ENCODE peak calls at places on chromosomes 4 and X, in ten cellular contexts. One of them, this sample, is unnamed.

GRCh38 chrX:155747520-155747919 is 133.6 kb upstream of the VAMP7 start:
- DNase-seq in choroid plexus epithelial cell: peak
- DNase-seq in fibroblast of the aortic adventitia: no peak
- DNase-seq in fibroblast of pulmonary artery: peak
- DNase-seq in fibroblast of lung: no peak
- DNase-seq in GM13977: no peak
- DNase-seq in transverse colon: peak
- DNase-seq in BE2C: no peak
- DNase-seq in OCI-LY7: no peak
- DNase-seq in GM10248: no peak
- DNase-seq in this sample: no peak

GRCh38 chr4:128355301-128355700 is 67.7 kb upstream of the PGRMC2 start:
- DNase-seq in BE2C: peak
- DNase-seq in fibroblast of lung: peak
- DNase-seq in transverse colon: no peak
- DNase-seq in choroid plexus epithelial cell: no peak
- DNase-seq in fibroblast of pulmonary artery: no peak
- DNase-seq in fibroblast of the aortic adventitia: peak
- DNase-seq in GM10248: no peak
- DNase-seq in OCI-LY7: no peak
- DNase-seq in GM13977: no peak
- DNase-seq in this sample: no peak

GRCh38 chrX:1011632-1012283 is 200.7 kb downstream of the CRLF2 start:
- DNase-seq in fibroblast of the aortic adventitia: no peak
- DNase-seq in choroid plexus epithelial cell: no peak
- DNase-seq in fibroblast of lung: no peak
- DNase-seq in GM10248: no peak
- DNase-seq in fibroblast of pulmonary artery: no peak
- DNase-seq in BE2C: no peak
- DNase-seq in OCI-LY7: no peak
- DNase-seq in GM13977: no peak
- DNase-seq in transverse colon: no peak
- DNase-seq in this sample: no peak

GRCh38 chrX:348461-349117 is 30.0 kb upstream of the GTPBP6 start:
- DNase-seq in fibroblast of lung: no peak
- DNase-seq in transverse colon: no peak
- DNase-seq in GM10248: no peak
- DNase-seq in fibroblast of the aortic adventitia: peak
- DNase-seq in GM13977: no peak
- DNase-seq in BE2C: no peak
- DNase-seq in fibroblast of pulmonary artery: peak
- DNase-seq in choroid plexus epithelial cell: peak
- DNase-seq in OCI-LY7: no peak
- DNase-seq in this sample: no peak

GRCh38 chr4:173935622-173936405 is 347.7 kb downstream of the FBXO8 start:
- DNase-seq in GM10248: no peak
- DNase-seq in transverse colon: no peak
- DNase-seq in choroid plexus epithelial cell: peak
- DNase-seq in BE2C: no peak
- DNase-seq in GM13977: no peak
- DNase-seq in fibroblast of lung: peak
- DNase-seq in OCI-LY7: no peak
- DNase-seq in fibroblast of the aortic adventitia: peak
- DNase-seq in fibroblast of pulmonary artery: peak
- DNase-seq in this sample: no peak

GRCh38 chr4:148441624-148441985 is 609 bp downstream of the NR3C2 start:
- DNase-seq in transverse colon: no peak
- DNase-seq in fibroblast of the aortic adventitia: no peak
- DNase-seq in GM13977: no peak
- DNase-seq in OCI-LY7: no peak
- DNase-seq in GM10248: no peak
- DNase-seq in fibroblast of lung: no peak
- DNase-seq in BE2C: no peak
- DNase-seq in choroid plexus epithelial cell: no peak
- DNase-seq in fibroblast of pulmonary artery: no peak
- DNase-seq in this sample: no peak

GRCh38 chr4:112031712-112032328 is 113.4 kb upstream of the FAM241A start:
- DNase-seq in fibroblast of the aortic adventitia: peak
- DNase-seq in GM13977: peak
- DNase-seq in BE2C: peak
- DNase-seq in choroid plexus epithelial cell: peak
- DNase-seq in fibroblast of pulmonary artery: peak
- DNase-seq in transverse colon: peak
- DNase-seq in fibroblast of lung: peak
- DNase-seq in GM10248: peak
- DNase-seq in OCI-LY7: peak
- DNase-seq in this sample: peak

GRCh38 chr4:174066806-174067205 is 216.7 kb downstream of the FBXO8 start:
- DNase-seq in fibroblast of the aortic adventitia: peak
- DNase-seq in GM10248: no peak
- DNase-seq in choroid plexus epithelial cell: no peak
- DNase-seq in BE2C: no peak
- DNase-seq in GM13977: no peak
- DNase-seq in fibroblast of pulmonary artery: no peak
- DNase-seq in OCI-LY7: no peak
- DNase-seq in transverse colon: no peak
- DNase-seq in fibroblast of lung: no peak
- DNase-seq in this sample: no peak

GRCh38 chr4:2595436-2595835 is 59.0 kb downstream of the FAM193A start:
- DNase-seq in fibroblast of lung: no peak
- DNase-seq in GM13977: no peak
- DNase-seq in GM10248: no peak
- DNase-seq in choroid plexus epithelial cell: peak
- DNase-seq in fibroblast of the aortic adventitia: no peak
- DNase-seq in transverse colon: no peak
- DNase-seq in fibroblast of pulmonary artery: no peak
- DNase-seq in BE2C: peak
- DNase-seq in OCI-LY7: no peak
- DNase-seq in this sample: no peak

GRCh38 chr4:2600878-2601277 is 64.4 kb downstream of the FAM193A start:
- DNase-seq in OCI-LY7: no peak
- DNase-seq in fibroblast of pulmonary artery: no peak
- DNase-seq in BE2C: no peak
- DNase-seq in GM10248: no peak
- DNase-seq in choroid plexus epithelial cell: no peak
- DNase-seq in fibroblast of the aortic adventitia: no peak
- DNase-seq in GM13977: no peak
- DNase-seq in fibroblast of lung: no peak
- DNase-seq in transverse colon: no peak
- DNase-seq in this sample: no peak

GRCh38 chr4:2596153-2596552 is 59.7 kb downstream of the FAM193A start:
- DNase-seq in GM13977: no peak
- DNase-seq in OCI-LY7: no peak
- DNase-seq in GM10248: no peak
- DNase-seq in BE2C: no peak
- DNase-seq in fibroblast of pulmonary artery: no peak
- DNase-seq in choroid plexus epithelial cell: no peak
- DNase-seq in transverse colon: no peak
- DNase-seq in fibroblast of the aortic adventitia: no peak
- DNase-seq in fibroblast of lung: no peak
- DNase-seq in this sample: no peak

GRCh38 chr4:2604614-2605013 is 68.2 kb downstream of the FAM193A start:
- DNase-seq in choroid plexus epithelial cell: no peak
- DNase-seq in fibroblast of the aortic adventitia: no peak
- DNase-seq in fibroblast of lung: no peak
- DNase-seq in GM13977: no peak
- DNase-seq in OCI-LY7: no peak
- DNase-seq in BE2C: no peak
- DNase-seq in fibroblast of pulmonary artery: no peak
- DNase-seq in GM10248: no peak
- DNase-seq in transverse colon: no peak
- DNase-seq in this sample: no peak

DNA sequence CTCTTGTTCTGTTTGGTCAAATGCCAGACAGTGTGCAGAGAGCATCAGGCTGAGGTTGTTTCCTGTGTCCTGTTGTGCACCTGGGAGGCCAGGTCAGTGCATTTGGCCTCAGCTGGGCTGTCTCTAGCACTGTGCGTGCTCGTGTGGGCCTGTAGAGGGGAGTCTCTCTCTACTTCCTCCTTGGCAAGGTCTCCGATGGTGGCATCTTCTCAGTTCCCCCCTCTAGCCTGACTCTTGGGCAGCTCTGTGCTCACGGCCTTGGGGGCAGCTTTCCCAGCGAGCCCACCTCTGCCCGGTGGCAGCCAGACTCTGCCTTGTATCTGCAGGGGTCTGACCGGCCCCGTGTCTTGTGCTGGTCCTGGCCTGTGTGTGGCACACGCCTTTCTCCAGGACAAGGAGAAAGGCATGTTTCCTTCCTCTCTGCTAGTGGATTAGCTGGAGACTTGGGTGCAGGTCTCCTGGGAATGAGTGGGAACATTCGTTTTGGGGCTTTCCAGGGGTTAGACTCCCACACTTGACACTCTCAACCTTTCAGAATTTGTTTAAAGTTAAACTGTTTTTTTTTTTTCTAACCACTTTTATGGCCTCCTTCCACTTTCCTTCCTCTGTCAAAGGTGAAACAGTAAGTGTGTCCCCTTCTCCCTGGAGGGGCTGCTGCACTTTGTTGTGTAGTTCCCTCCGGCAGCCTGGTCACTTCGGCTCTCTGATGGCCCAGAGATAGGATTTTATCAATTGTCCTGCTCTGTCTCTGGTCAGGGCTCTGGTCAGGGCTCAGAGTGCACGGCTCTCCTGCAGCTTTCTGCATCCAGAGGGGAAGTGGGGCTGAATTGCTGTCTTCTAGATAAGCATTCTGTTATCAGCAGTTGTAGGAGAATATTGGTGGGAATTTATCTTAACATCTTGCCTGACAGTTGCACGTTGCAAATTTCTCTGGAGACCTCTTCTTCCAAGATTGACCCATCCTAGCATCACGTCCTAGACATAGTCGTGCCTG is 62.5 kb downstream of the FAM193A start:
- DNase-seq in GM13977: peak
- DNase-seq in GM10248: peak
- DNase-seq in transverse colon: peak
- DNase-seq in choroid plexus epithelial cell: peak
- DNase-seq in fibroblast of pulmonary artery: no peak
- DNase-seq in fibroblast of the aortic adventitia: no peak
- DNase-seq in fibroblast of lung: no peak
- DNase-seq in OCI-LY7: peak
- DNase-seq in BE2C: peak
- DNase-seq in this sample: no peak
- TF ChIP-seq CTCF in GM13977: peak
- TF ChIP-seq CTCF in GM10248: peak
- TF ChIP-seq CTCF in transverse colon: no peak
- TF ChIP-seq CTCF in choroid plexus epithelial cell: peak
- TF ChIP-seq CTCF in fibroblast of pulmonary artery: peak
- TF ChIP-seq CTCF in fibroblast of the aortic adventitia: peak
- TF ChIP-seq CTCF in fibroblast of lung: peak
- TF ChIP-seq CTCF in OCI-LY7: peak
- TF ChIP-seq CTCF in BE2C: peak
- TF ChIP-seq CTCF in this sample: no peak

GRCh38 chr4:22129454-22130075 is 181.0 kb upstream of the KCNIP4 start:
- DNase-seq in fibroblast of pulmonary artery: peak
- DNase-seq in OCI-LY7: no peak
- DNase-seq in transverse colon: peak
- DNase-seq in choroid plexus epithelial cell: peak
- DNase-seq in fibroblast of the aortic adventitia: peak
- DNase-seq in GM10248: no peak
- DNase-seq in BE2C: peak
- DNase-seq in fibroblast of lung: peak
- DNase-seq in GM13977: no peak
- DNase-seq in this sample: peak
- TF ChIP-seq CTCF in fibroblast of pulmonary artery: peak
- TF ChIP-seq CTCF in OCI-LY7: peak
- TF ChIP-seq CTCF in transverse colon: peak
- TF ChIP-seq CTCF in choroid plexus epithelial cell: peak
- TF ChIP-seq CTCF in fibroblast of the aortic adventitia: peak
- TF ChIP-seq CTCF in GM10248: no peak
- TF ChIP-seq CTCF in BE2C: peak
- TF ChIP-seq CTCF in fibroblast of lung: peak
- TF ChIP-seq CTCF in GM13977: peak
- TF ChIP-seq CTCF in this sample: peak

GRCh38 chrX:136166221-136166855 is 19.0 kb downstream of the FHL1 start:
- DNase-seq in choroid plexus epithelial cell: peak
- DNase-seq in OCI-LY7: peak
- DNase-seq in GM10248: no peak
- DNase-seq in fibroblast of lung: peak
- DNase-seq in transverse colon: no peak
- DNase-seq in BE2C: no peak
- DNase-seq in fibroblast of the aortic adventitia: peak
- DNase-seq in fibroblast of pulmonary artery: peak
- DNase-seq in GM13977: no peak
- DNase-seq in this sample: no peak

GRCh38 chrX:136170109-136170800 is 22.9 kb downstream of the FHL1 start:
- DNase-seq in BE2C: no peak
- DNase-seq in fibroblast of the aortic adventitia: peak
- DNase-seq in OCI-LY7: no peak
- DNase-seq in GM13977: no peak
- DNase-seq in choroid plexus epithelial cell: peak
- DNase-seq in fibroblast of pulmonary artery: peak
- DNase-seq in transverse colon: no peak
- DNase-seq in GM10248: no peak
- DNase-seq in fibroblast of lung: peak
- DNase-seq in this sample: no peak

GRCh38 chrX:136163694-136164093 is 16.4 kb downstream of the FHL1 start:
- DNase-seq in GM13977: no peak
- DNase-seq in fibroblast of the aortic adventitia: peak
- DNase-seq in fibroblast of pulmonary artery: no peak
- DNase-seq in choroid plexus epithelial cell: no peak
- DNase-seq in BE2C: no peak
- DNase-seq in GM10248: no peak
- DNase-seq in OCI-LY7: no peak
- DNase-seq in transverse colon: no peak
- DNase-seq in fibroblast of lung: peak
- DNase-seq in this sample: no peak

GRCh38 chrX:136171420-136171819 is 24.1 kb downstream of the FHL1 start:
- DNase-seq in GM10248: no peak
- DNase-seq in fibroblast of pulmonary artery: no peak
- DNase-seq in fibroblast of the aortic adventitia: no peak
- DNase-seq in transverse colon: no peak
- DNase-seq in GM13977: no peak
- DNase-seq in fibroblast of lung: no peak
- DNase-seq in choroid plexus epithelial cell: no peak
- DNase-seq in OCI-LY7: no peak
- DNase-seq in BE2C: no peak
- DNase-seq in this sample: no peak

GRCh38 chrX:136168929-136169735 is 21.8 kb downstream of the FHL1 start:
- DNase-seq in transverse colon: peak
- DNase-seq in BE2C: peak
- DNase-seq in fibroblast of lung: peak
- DNase-seq in fibroblast of pulmonary artery: peak
- DNase-seq in fibroblast of the aortic adventitia: peak
- DNase-seq in GM10248: no peak
- DNase-seq in choroid plexus epithelial cell: peak
- DNase-seq in OCI-LY7: no peak
- DNase-seq in GM13977: no peak
- DNase-seq in this sample: peak
- TF ChIP-seq CTCF in transverse colon: no peak
- TF ChIP-seq CTCF in BE2C: no peak
- TF ChIP-seq CTCF in fibroblast of lung: no peak
- TF ChIP-seq CTCF in fibroblast of pulmonary artery: no peak
- TF ChIP-seq CTCF in fibroblast of the aortic adventitia: no peak
- TF ChIP-seq CTCF in GM10248: no peak
- TF ChIP-seq CTCF in choroid plexus epithelial cell: no peak
- TF ChIP-seq CTCF in OCI-LY7: no peak
- TF ChIP-seq CTCF in GM13977: no peak
- TF ChIP-seq CTCF in this sample: no peak

GRCh38 chrX:109382332-109382731 is 99.6 kb downstream of the GUCY2F start:
- DNase-seq in fibroblast of the aortic adventitia: no peak
- DNase-seq in GM13977: no peak
- DNase-seq in choroid plexus epithelial cell: no peak
- DNase-seq in BE2C: no peak
- DNase-seq in OCI-LY7: no peak
- DNase-seq in fibroblast of lung: no peak
- DNase-seq in GM10248: no peak
- DNase-seq in fibroblast of pulmonary artery: no peak
- DNase-seq in transverse colon: no peak
- DNase-seq in this sample: no peak

GRCh38 chrX:109390556-109390955 is 91.3 kb downstream of the GUCY2F start:
- DNase-seq in GM13977: no peak
- DNase-seq in BE2C: no peak
- DNase-seq in transverse colon: no peak
- DNase-seq in OCI-LY7: no peak
- DNase-seq in fibroblast of the aortic adventitia: no peak
- DNase-seq in GM10248: no peak
- DNase-seq in fibroblast of pulmonary artery: no peak
- DNase-seq in fibroblast of lung: no peak
- DNase-seq in choroid plexus epithelial cell: no peak
- DNase-seq in this sample: no peak

GRCh38 chrX:109389917-109390316 is 92.0 kb downstream of the GUCY2F start:
- DNase-seq in fibroblast of lung: no peak
- DNase-seq in fibroblast of pulmonary artery: no peak
- DNase-seq in GM13977: no peak
- DNase-seq in transverse colon: no peak
- DNase-seq in choroid plexus epithelial cell: no peak
- DNase-seq in OCI-LY7: no peak
- DNase-seq in GM10248: no peak
- DNase-seq in fibroblast of the aortic adventitia: no peak
- DNase-seq in BE2C: no peak
- DNase-seq in this sample: no peak

DNA sequence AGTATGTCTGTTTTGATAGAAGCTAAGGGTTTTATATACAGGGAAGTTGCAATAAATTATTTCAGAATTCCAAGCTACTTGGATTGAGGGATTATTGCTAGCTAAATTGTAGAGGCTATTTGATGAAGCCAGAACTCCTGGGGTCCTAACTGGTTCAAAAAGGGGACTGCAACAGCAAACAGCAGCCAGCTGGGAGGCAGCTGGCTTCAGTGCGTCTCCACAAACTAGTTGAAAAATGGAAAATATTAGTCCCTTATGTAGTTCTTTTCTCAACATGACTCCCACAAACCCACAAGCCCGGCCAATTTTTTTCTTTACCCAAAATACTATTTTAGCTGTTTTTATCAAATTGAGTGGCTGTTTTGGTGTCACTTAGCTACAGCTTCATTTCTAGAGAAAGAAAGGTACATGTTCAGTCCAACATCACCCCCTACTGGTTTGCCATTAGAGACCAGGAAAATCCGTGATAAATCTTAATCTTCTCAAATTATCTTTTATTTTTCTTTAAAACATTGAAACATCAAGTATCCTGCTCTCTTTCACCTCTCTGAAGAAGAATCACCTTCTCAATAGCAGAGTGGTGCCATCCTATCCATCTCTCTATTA is 97.2 kb downstream of the GUCY2F start:
- DNase-seq in fibroblast of the aortic adventitia: peak
- DNase-seq in fibroblast of lung: peak
- DNase-seq in GM13977: no peak
- DNase-seq in transverse colon: no peak
- DNase-seq in choroid plexus epithelial cell: peak
- DNase-seq in GM10248: no peak
- DNase-seq in OCI-LY7: peak
- DNase-seq in BE2C: peak
- DNase-seq in fibroblast of pulmonary artery: peak
- DNase-seq in this sample: no peak
- TF ChIP-seq CTCF in fibroblast of the aortic adventitia: peak
- TF ChIP-seq CTCF in fibroblast of lung: peak
- TF ChIP-seq CTCF in GM13977: peak
- TF ChIP-seq CTCF in transverse colon: peak
- TF ChIP-seq CTCF in choroid plexus epithelial cell: peak
- TF ChIP-seq CTCF in GM10248: peak
- TF ChIP-seq CTCF in OCI-LY7: peak
- TF ChIP-seq CTCF in BE2C: peak
- TF ChIP-seq CTCF in fibroblast of pulmonary artery: peak
- TF ChIP-seq CTCF in this sample: peak